ENCODE peak calls at places on chromosomes 5 and 9, in four cellular contexts. T is mammary epithelial cell; J is CD8-positive, alpha-beta T cell; S is pancreas. O is an unnamed sample.
A peak's percentile ranks its signal among the peaks of the same experiment; 100 is the strongest.

GRCh38 chr5:149126898-149127297 is 14.4 kb upstream of the ABLIM3 start:
- DNase-seq in S (no peak), T (no peak), J (no peak), O (no peak)

GRCh38 chr5:139640432-139641115 is 7.6 kb upstream of the CXXC5 start:
- DNase-seq in J (no peak), T (no peak), S (no peak), O (no peak)

GRCh38 chr5:163658702-163659567 is 153.5 kb downstream of the MAT2B start:
- DNase-seq in S (no peak), T (no peak), J (no peak), O (no peak)

GRCh38 chr9:97759611-97760288 is 62.6 kb upstream of the XPA start:
- DNase-seq in S (no peak), J (no peak), T (no peak), O (no peak)

GRCh38 chr9:108643756-108644510 is 211.9 kb downstream of the ACTL7B start:
- DNase-seq in T (no peak), J (no peak), S (no peak), O (no peak)

GRCh38 chr5:54514841-54515432 is 2.6 kb upstream of the SNX18 start:
- DNase-seq in S (no peak), T (no peak), J (no peak), O (no peak)

GRCh38 chr5:80141147-80141671 is 106.1 kb downstream of the THBS4 start:
- DNase-seq in J (no peak), S (peak; percentile 47), T (no peak), O (peak; percentile 85)

GRCh38 chr5:95081500-95082355 is 203.2 kb downstream of the MCTP1 start:
- DNase-seq in S (no peak), T (peak; percentile 89), J (no peak), O (peak; percentile 24)

GRCh38 chr9:134420281-134420835 is 94.1 kb downstream of the RXRA start:
- DNase-seq in S (no peak), J (no peak), T (no peak), O (no peak)

GRCh38 chr5:141940695-141941271 is 17.1 kb downstream of the DELE1 start:
- DNase-seq in J (no peak), T (no peak), S (no peak), O (no peak)

GRCh38 chr9:101081641-101082040 is 53.1 kb downstream of the PLPPR1 start:
- DNase-seq in S (no peak), J (no peak), T (no peak), O (no peak)

GRCh38 chr5:154766558-154767281 is 11.5 kb downstream of the LARP1 start:
- DNase-seq in T (no peak), S (no peak), J (no peak), O (no peak)

GRCh38 chr5:72123764-72124163 is 16.5 kb downstream of the MAP1B start:
- DNase-seq in J (no peak), S (no peak), T (no peak), O (no peak)

GRCh38 chr9:71765693-71766092 is 2.6 kb downstream of the CEMIP2 start:
- DNase-seq in T (peak; percentile 76), J (no peak), S (no peak), O (no peak)

GRCh38 chr5:110032386-110032785 is 342.7 kb downstream of the MAN2A1 start:
- DNase-seq in T (no peak), J (no peak), S (no peak), O (no peak)

GRCh38 chr9:39588056-39588814 is 232.8 kb downstream of the SPATA31A1 start:
- DNase-seq in S (no peak), J (no peak), T (no peak), O (no peak)

GRCh38 chr9:124618476-124618875 is 111.3 kb upstream of the NR5A1 start:
- DNase-seq in J (no peak), T (no peak), S (no peak), O (no peak)

GRCh38 chr9:129712595-129713524 is 40.0 kb downstream of the PTGES start:
- DNase-seq in S (no peak), T (no peak), J (no peak), O (no peak)

GRCh38 chr9:1979815-1980367 is 35.3 kb upstream of the SMARCA2 start:
- DNase-seq in T (peak; percentile 56), J (no peak), S (peak; percentile 22), O (no peak)

GRCh38 chr5:83145241-83145640 is 67.9 kb downstream of the XRCC4 start:
- DNase-seq in J (no peak), S (no peak), T (peak; percentile 8), O (no peak)

GRCh38 chr5:159510282-159510681 is 180.0 kb upstream of the IL12B start:
- DNase-seq in T (no peak), S (no peak), J (no peak), O (peak; percentile 33)

GRCh38 chr5:159508344-159508743 is 178.1 kb upstream of the IL12B start:
- DNase-seq in J (no peak), T (no peak), S (no peak), O (peak; percentile 19)

GRCh38 chr5:159507661-159508060 is 177.4 kb upstream of the IL12B start:
- DNase-seq in S (no peak), J (no peak), T (no peak), O (no peak)

GRCh38 chr5:159507055-159507454 is 176.8 kb upstream of the IL12B start:
- DNase-seq in J (no peak), S (no peak), T (no peak), O (no peak)

DNA sequence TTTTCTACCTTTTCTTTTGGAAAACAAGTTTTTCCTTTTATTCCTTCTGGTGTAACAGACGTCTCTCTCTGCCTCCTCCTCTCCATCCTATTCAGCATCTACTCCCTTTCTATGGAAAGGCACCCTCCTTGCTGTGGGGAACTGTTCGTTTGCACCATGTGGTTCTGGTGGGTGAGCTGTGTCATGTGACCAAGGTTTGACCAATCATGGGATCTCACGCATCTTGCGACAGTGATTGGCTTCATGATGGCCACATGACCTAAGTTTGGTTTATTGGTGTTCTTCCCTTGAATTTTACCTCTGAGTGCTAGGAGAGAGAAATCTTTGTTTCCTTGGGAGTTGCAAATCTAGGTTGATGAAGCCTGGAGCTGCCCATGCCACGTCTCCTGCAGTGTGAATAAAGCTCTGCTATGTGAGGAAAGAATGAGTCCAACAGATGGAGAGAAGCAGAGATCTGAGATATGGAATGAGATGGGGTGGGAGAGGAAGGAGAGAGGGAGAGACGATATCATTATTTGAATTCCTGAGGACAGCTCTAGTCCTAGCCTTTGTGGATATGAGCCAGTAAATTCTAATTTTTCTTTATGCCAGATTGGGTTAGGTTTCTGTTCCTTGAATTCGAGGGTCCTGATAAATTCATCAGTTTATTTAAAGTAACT is 178.8 kb upstream of the IL12B start:
- DNase-seq in T (no peak), J (no peak), S (no peak), O (no peak)
- H3K4me3 ChIP-seq in T (no peak overlapping the region), J (no peak overlapping the region), S (no peak overlapping the region), O (no peak overlapping the region)

DNA sequence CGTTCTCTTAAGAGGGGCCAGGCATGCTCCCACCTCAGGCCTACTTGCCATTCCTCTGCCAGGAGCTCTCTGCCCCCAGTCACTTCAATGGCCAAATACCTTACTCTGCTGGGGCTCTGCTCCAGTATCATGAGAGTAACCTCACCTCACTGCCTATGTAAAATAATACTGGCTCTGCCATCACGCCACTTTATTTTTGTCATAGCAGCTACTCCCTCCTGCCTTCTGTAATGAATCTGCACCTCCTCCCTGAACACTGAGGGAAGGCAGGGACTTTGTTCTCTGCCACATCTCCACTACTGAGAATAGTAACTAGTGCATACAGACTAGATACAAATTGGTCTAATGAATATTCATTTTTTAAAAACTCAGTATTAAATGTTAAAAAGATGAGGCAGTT is 33.8 kb downstream of the MACROH2A1 start:
- DNase-seq in J (no peak), T (no peak), S (no peak), O (no peak)
- H3K36me3 ChIP-seq in J (peaks cover 14% of the 10 kb centered on the region), T (peaks cover 34% of the 10 kb centered on the region), S (no peaks in the 10 kb centered on the region), O (no peaks in the 10 kb centered on the region)

GRCh38 chr5:1419476-1420210 is 25.6 kb downstream of the SLC6A3 start:
- DNase-seq in T (no peak), S (no peak), J (no peak), O (no peak)
- H3K4me1 ChIP-seq in T (no peaks in the 10 kb centered on the region), S (no peaks in the 10 kb centered on the region), J (no peaks in the 10 kb centered on the region), O (no peaks in the 10 kb centered on the region)

DNA sequence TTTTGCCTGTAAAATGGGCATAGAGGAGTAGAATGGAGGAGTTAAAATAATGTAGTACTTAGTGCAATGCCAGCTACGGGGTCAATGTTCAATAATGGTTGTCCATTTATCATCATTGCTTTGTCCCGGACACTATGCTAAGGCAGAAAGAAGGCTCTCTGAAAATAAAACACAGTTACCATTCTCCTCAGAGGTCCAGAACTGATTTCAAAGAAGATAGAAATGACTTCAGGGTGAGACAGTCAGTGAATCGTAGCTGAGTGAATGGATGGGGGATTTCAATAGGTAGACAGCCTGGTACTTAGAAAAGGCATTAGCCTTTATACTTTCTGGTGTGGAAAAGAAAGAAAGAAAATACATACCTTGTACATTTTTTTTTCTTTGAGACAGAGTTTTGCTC is 1.2 kb upstream of the AK3 start:
- DNase-seq in S (no peak), J (no peak), T (peak; percentile 61), O (no peak)
- H3K4me3 ChIP-seq in S (peak overlapping the region; percentile 70), J (no peak overlapping the region), T (no peak overlapping the region), O (no peak overlapping the region)

DNA sequence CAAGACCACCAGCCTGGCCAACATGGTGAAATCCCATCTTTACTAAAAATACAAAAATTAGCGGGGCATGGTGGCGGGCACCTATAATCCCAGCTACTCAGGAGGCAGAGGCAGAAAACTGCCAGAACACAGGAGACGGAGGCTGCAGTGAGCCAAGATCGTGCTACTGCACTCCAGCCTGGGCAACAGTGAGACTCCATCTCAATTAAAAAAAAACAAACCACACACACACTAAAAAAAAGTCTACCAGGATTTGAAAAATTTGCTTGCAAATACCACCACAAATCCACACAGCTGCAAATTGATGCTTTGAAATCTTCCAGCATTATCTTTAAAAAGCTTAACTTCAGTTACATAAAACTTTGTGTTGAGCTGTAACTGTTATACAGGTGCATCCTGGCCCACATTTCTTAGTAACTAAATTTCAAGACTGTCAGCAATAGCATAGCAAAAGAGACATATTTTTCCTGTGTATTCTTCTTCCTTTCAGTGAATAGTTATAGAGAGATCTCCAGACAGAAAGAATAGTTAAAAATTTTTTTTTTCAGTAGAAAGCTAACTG is 6.8 kb downstream of the CHD1 start:
- DNase-seq in S (no peak), T (no peak), J (no peak), O (no peak)
- H3K36me3 ChIP-seq in S (peaks cover 4% of the 10 kb centered on the region), T (peaks cover 29% of the 10 kb centered on the region), J (peaks cover 24% of the 10 kb centered on the region), O (no peaks in the 10 kb centered on the region)

GRCh38 chr5:170591055-170591454 is 87.2 kb downstream of the KCNIP1 start:
- DNase-seq in J (no peak), T (no peak), S (no peak), O (no peak)
- H3K4me1 ChIP-seq in J (no peaks in the 10 kb centered on the region), T (no peaks in the 10 kb centered on the region), S (no peaks in the 10 kb centered on the region), O (no peaks in the 10 kb centered on the region)